ENCODE peak calls at places on chromosomes 11 and 22, in six cellular contexts. P, N, V, X, D and R are unnamed samples.

GRCh38 chr11:70176940-70177689 is 26.0 kb upstream of the FADD start:
- DNase-seq in D (peak), N (no peak), X (peak), P (peak), V (peak), R (peak)

GRCh38 chr11:64304032-64304315 is 1.4 kb upstream of the ESRRA start:
- DNase-seq in N (no peak), V (no peak), P (no peak), D (no peak), X (no peak), R (no peak)

GRCh38 chr11:120835601-120836228 is 188.2 kb upstream of the TBCEL start:
- DNase-seq in D (no peak), X (no peak), N (no peak), P (no peak), V (no peak), R (no peak)

GRCh38 chr22:17562906-17563870 is at the start of gene SLC25A18:
- DNase-seq in N (no peak), X (peak), P (no peak), V (peak), D (no peak), R (no peak)

GRCh38 chr22:46619830-46620501 is at the start of gene GRAMD4:
- DNase-seq in X (peak), D (no peak), V (peak), N (no peak), P (no peak), R (no peak)

GRCh38 chr22:48758021-48758561 is 1069.6 kb downstream of the BRD1 start:
- DNase-seq in X (peak), N (peak), P (peak), V (no peak), D (no peak), R (peak)

GRCh38 chr22:19992481-19992911 is 24.1 kb downstream of the ARVCF start:
- DNase-seq in V (no peak), N (no peak), X (no peak), D (no peak), P (no peak), R (no peak)

GRCh38 chr11:76657139-76657823 is 13.3 kb downstream of the LRRC32 start:
- DNase-seq in D (no peak), X (no peak), P (peak), V (no peak), N (peak), R (no peak)

GRCh38 chr22:17105143-17106129 is 15.7 kb downstream of the TMEM121B start:
- DNase-seq in V (no peak), N (no peak), X (no peak), D (no peak), P (no peak), R (no peak)

GRCh38 chr11:12674936-12675696 is 895 bp downstream of the TEAD1 start:
- DNase-seq in X (peak), N (no peak), P (peak), D (no peak), V (no peak), R (peak)

GRCh38 chr11:121711236-121711635 is 258.5 kb upstream of the SORL1-AS1 start:
- DNase-seq in N (no peak), X (no peak), V (no peak), P (no peak), D (no peak), R (no peak)

GRCh38 chr11:20337526-20338154 is 25.9 kb upstream of the HTATIP2 start:
- DNase-seq in N (no peak), D (peak), V (peak), P (peak), X (peak), R (peak)
- TF ChIP-seq CTCF in N (no peak), D (peak), V (peak), P (no peak), X (peak), R (peak)

GRCh38 chr11:104329043-104329442 is 165.1 kb upstream of the PDGFD start:
- DNase-seq in N (no peak), P (no peak), D (no peak), X (no peak), V (no peak), R (no peak)

GRCh38 chr11:104337273-104337672 is 173.3 kb upstream of the PDGFD start:
- DNase-seq in V (no peak), X (peak), N (no peak), D (no peak), P (no peak), R (no peak)

GRCh38 chr11:104338186-104338585 is 174.2 kb upstream of the PDGFD start:
- DNase-seq in N (no peak), D (no peak), V (no peak), X (no peak), P (no peak), R (no peak)

GRCh38 chr11:104332110-104332509 is 168.2 kb upstream of the PDGFD start:
- DNase-seq in X (peak), V (peak), N (no peak), P (peak), D (no peak), R (peak)

DNA sequence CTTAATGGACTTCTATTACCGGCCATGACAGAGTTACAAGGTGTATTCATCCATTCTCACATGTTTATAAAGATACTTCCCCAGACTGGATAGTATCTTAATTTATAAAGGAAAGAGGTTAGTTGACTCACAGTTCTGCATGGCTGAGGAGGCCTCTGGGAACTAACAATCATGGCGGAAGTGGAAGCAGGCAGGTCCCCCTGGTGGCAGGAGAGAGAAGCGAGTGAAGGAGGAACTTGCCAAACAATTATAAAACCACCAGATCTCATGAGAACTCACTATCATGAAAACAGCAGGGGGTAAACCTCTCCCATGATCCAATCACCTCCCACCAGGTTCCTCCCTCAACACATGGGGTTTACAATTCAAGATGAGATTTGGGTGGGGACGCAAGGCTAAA is 170.0 kb upstream of the PDGFD start:
- DNase-seq in P (peak), X (peak), D (no peak), N (no peak), V (peak), R (peak)
- TF ChIP-seq CTCF in P (peak), X (peak), D (no peak), N (no peak), V (peak), R (peak)

DNA sequence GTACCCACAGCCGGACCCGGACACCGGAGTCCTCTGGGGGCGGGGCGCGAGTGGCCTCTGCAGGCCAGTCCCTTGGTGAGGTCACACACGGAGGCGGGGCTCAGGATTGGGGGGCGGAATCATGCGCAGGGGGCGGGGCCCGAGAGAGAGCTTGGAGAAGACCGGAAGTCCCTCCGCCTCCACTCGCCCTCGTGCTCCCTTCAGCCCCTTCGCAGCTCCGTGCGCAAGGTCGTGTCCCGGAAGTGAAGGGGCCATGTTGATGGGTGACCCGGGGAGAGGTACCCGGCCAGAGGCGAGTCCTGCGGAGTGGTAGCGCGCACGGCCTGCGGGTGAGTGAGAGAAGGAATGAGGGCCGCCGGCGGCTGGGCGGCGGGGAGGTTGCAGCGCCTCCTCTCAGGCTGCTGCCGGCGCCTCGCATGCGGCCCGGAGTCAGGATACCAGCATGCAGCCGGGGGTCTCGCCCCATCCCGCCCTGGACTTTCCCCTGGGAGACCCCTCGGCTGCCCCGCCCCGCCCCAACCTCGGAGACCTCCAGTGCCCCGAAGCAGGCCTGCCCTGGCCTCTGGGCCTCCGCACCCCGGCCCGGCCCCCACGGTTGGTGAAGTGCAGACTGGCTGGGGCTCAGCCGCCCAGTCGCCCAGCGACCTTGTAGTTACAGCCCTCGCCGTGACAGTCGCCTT is at the start of gene MIEF1:
- DNase-seq in N (peak), P (peak), D (peak), V (peak), X (peak), R (peak)
- TF ChIP-seq CTCF in N (no peak), P (no peak), D (no peak), V (no peak), X (no peak), R (no peak)

GRCh38 chr22:41367039-41367679 is 14.6 kb upstream of the TEF start:
- DNase-seq in V (peak), N (peak), X (peak), P (peak), D (peak), R (no peak)
- TF ChIP-seq CTCF in V (peak), N (no peak), X (no peak), P (no peak), D (no peak), R (no peak)

GRCh38 chr22:24485608-24486007 is 9.5 kb upstream of the UPB1 start:
- DNase-seq in X (no peak), P (no peak), V (no peak), N (no peak), D (no peak), R (no peak)
- TF ChIP-seq CTCF in X (no peak), P (no peak), V (peak), N (no peak), D (peak), R (no peak)

DNA sequence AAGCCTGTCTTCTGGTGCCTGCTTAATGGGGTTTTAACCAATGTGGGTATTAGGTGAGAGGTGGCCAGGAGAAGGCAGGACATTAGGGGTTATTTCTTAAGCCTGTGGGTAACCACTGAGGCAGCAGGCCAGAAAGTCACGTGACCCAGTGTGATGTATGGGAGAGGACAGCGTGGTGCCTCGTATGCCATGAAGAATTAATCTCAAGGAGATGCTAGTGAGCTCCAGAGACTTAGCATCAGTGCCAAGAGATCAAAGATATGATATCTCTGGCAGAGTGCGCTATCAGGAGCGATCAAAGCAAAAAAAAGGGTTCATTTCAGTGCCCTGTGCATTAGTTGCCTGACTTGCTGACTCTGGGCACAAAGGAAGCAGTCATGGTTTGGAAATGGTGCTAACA is 275.5 kb downstream of the KIRREL3 start:
- DNase-seq in V (no peak), D (no peak), N (no peak), X (no peak), P (no peak), R (no peak)
- TF ChIP-seq CTCF in V (no peak), D (no peak), N (no peak), X (no peak), P (no peak), R (no peak)

GRCh38 chr11:66002648-66003225 is 434 bp downstream of the BANF1 start:
- DNase-seq in N (no peak), P (no peak), X (peak), V (peak), D (peak), R (peak)
- TF ChIP-seq CTCF in N (no peak), P (no peak), X (no peak), V (peak), D (peak), R (no peak)

GRCh38 chr11:102572537-102573220 is 42.1 kb upstream of the MMP7 start:
- DNase-seq in V (no peak), D (no peak), P (no peak), N (no peak), X (no peak), R (no peak)
- TF ChIP-seq CTCF in V (no peak), D (no peak), P (no peak), N (no peak), X (no peak), R (no peak)

GRCh38 chr11:17972987-17973386 is 39.9 kb downstream of the SERGEF start:
- DNase-seq in D (peak), P (peak), X (peak), N (no peak), V (peak), R (peak)
- TF ChIP-seq CTCF in D (peak), P (peak), X (peak), N (no peak), V (peak), R (peak)

GRCh38 chr11:34855754-34856095 is 60.5 kb downstream of the APIP start:
- DNase-seq in V (no peak), D (no peak), N (no peak), P (no peak), X (no peak), R (no peak)
- TF ChIP-seq CTCF in V (no peak), D (no peak), N (no peak), P (no peak), X (no peak), R (no peak)